ENCODE peak calls at places on chromosomes 12 and 14, in six cellular contexts. Q is stimulated activated CD4-positive, alpha-beta T cell treated with anti-CD3 and anti-CD28 coated beads, TNF-alpha, amount 100 ng/mL, for 1 hour; B is H7; H is GM10248; F is KG1; U is GM20000. V is an unnamed sample.

GRCh38 chr12:8026282-8026637 is 6.3 kb upstream of the FOXJ2 start:
- DNase-seq in F (no peak), U (no peak), Q (no peak), H (no peak), B (no peak), V (no peak)

GRCh38 chr12:12510141-12510540 is 52.5 kb downstream of the DUSP16 start:
- DNase-seq in H (no peak), Q (no peak), U (no peak), F (no peak), B (no peak), V (no peak)

GRCh38 chr12:111529424-111530368 is 69.4 kb downstream of the ATXN2 start:
- DNase-seq in U (peak; percentile 81), H (peak; percentile 81), B (peak; percentile 77), F (peak; percentile 33), Q (peak; percentile 35), V (peak; percentile 45)

GRCh38 chr12:114710151-114710550 is 26.2 kb upstream of the TBX3 start:
- DNase-seq in B (no peak), H (no peak), F (no peak), Q (no peak), U (no peak), V (no peak)

GRCh38 chr14:31326111-31326510 is 94.2 kb downstream of the HEATR5A start:
- DNase-seq in F (no peak), U (no peak), Q (no peak), B (no peak), H (no peak), V (no peak)

GRCh38 chr12:64229240-64229639 is 7.1 kb upstream of the KICS2 start:
- DNase-seq in Q (no peak), H (no peak), U (no peak), F (no peak), B (peak; percentile 10), V (no peak)

GRCh38 chr12:103852498-103852992 is 11.5 kb upstream of the NT5DC3 start:
- DNase-seq in U (no peak), B (no peak), Q (no peak), H (no peak), F (no peak), V (no peak)

GRCh38 chr12:14558377-14559051 is 9.2 kb downstream of the PLBD1 start:
- DNase-seq in F (no peak), U (no peak), H (no peak), B (no peak), Q (no peak), V (no peak)

GRCh38 chr14:39434401-39434800 is 2.2 kb upstream of the FBXO33 start:
- DNase-seq in F (no peak), H (no peak), U (no peak), B (no peak), Q (no peak), V (no peak)

GRCh38 chr12:88750867-88751543 is 170.7 kb upstream of the KITLG start:
- DNase-seq in F (no peak), Q (no peak), H (no peak), B (no peak), U (no peak), V (no peak)

GRCh38 chr14:75335588-75335987 is 57.0 kb downstream of the FOS start:
- DNase-seq in F (no peak), H (no peak), B (no peak), Q (no peak), U (no peak), V (no peak)

GRCh38 chr12:38175538-38175937 is 141.0 kb upstream of the ALG10B start:
- DNase-seq in Q (no peak), H (no peak), U (no peak), F (no peak), B (no peak), V (no peak)

GRCh38 chr14:60632257-60632656 is 17.0 kb downstream of the SIX1 start:
- DNase-seq in U (no peak), Q (no peak), H (no peak), B (no peak), F (no peak), V (no peak)

GRCh38 chr14:103547941-103548462 is 14.5 kb downstream of the BAG5 start:
- DNase-seq in Q (no peak), H (no peak), B (peak; percentile 69), F (no peak), U (no peak), V (no peak)

GRCh38 chr12:74328623-74329022 is 209.0 kb upstream of the ATXN7L3B start:
- DNase-seq in F (no peak), Q (no peak), B (no peak), H (no peak), U (no peak), V (no peak)

GRCh38 chr12:8890313-8891084 is 23.8 kb upstream of the PHC1 start:
- DNase-seq in U (peak; percentile 68), H (peak; percentile 73), B (peak; percentile 81), Q (peak; percentile 35), F (peak; percentile 53), V (no peak)

GRCh38 chr14:20662968-20663731 is 21.2 kb upstream of the RNASE4 start:
- DNase-seq in B (peak; percentile 77), H (peak; percentile 55), Q (peak; percentile 63), F (peak; percentile 67), U (peak; percentile 38), V (peak; percentile 79)

GRCh38 chr12:11576104-11576503 is 73.4 kb upstream of the ETV6 start:
- DNase-seq in H (no peak), B (no peak), U (no peak), F (no peak), Q (no peak), V (no peak)